ENCODE peak calls at places on chromosomes 4 and X, in four cellular contexts. U is right lobe of liver, Y is trophoblast cell, O is Panc1. X is an unnamed sample. For H3K4me1, the result is how much of the 10 kb centered on the place peaks cover.

GRCh38 chrX:18973527-18974192 is 10.3 kb downstream of the PHKA2 start:
- DNase-seq in U (no peak), Y (no peak), O (no peak), X (no peak)

GRCh38 chr4:42150653-42151567 is 1.5 kb downstream of the BEND4 start:
- DNase-seq in U (no peak), Y (no peak), O (no peak), X (no peak)

GRCh38 chr4:76666940-76667532 is 230.9 kb downstream of the SOWAHB start:
- DNase-seq in U (no peak), Y (no peak), O (no peak), X (no peak)

GRCh38 chr4:89308161-89308500 is 531 bp upstream of the GPRIN3 start:
- DNase-seq in U (no peak), Y (no peak), O (no peak), X (no peak)

GRCh38 chr4:126375462-126376054 is 1060.8 kb downstream of the FAT4 start:
- DNase-seq in U (no peak), Y (no peak), O (no peak), X (no peak)

GRCh38 chr4:39134674-39135073 is 47.7 kb upstream of the WDR19 start:
- DNase-seq in U (no peak), Y (no peak), O (no peak), X (no peak)

GRCh38 chr4:149549911-149550310 is 265.7 kb downstream of the IQCM start:
- DNase-seq in U (peak), Y (no peak), O (no peak), X (peak)

GRCh38 chr4:119730644-119730995 is 102.0 kb upstream of the PDE5A start:
- DNase-seq in U (no peak), Y (peak), O (no peak), X (no peak)

GRCh38 chrX:111100191-111100590 is 4.2 kb downstream of the PAK3 start:
- DNase-seq in U (no peak), Y (peak), O (no peak), X (no peak)

GRCh38 chrX:118904218-118904617 is 70.2 kb upstream of the LONRF3 start:
- DNase-seq in U (no peak), Y (no peak), O (no peak), X (no peak)

GRCh38 chrX:79138658-79139241 is 5.7 kb upstream of the GPR174 start:
- DNase-seq in U (no peak), Y (peak), O (no peak), X (no peak)

GRCh38 chr4:1459081-1459480 is 52.8 kb upstream of the NKX1-1 start:
- DNase-seq in U (no peak), Y (no peak), O (no peak), X (no peak)

GRCh38 chrX:34875204-34875603 is 67.4 kb upstream of the FAM47B start:
- DNase-seq in U (no peak), Y (no peak), O (peak), X (no peak)

GRCh38 chrX:68196939-68197791 is 236.1 kb downstream of the OPHN1 start:
- DNase-seq in U (peak), Y (peak), O (peak), X (peak)

GRCh38 chrX:39000802-39001201 is 199.5 kb downstream of the MID1IP1 start:
- DNase-seq in U (no peak), Y (no peak), O (no peak), X (no peak)

GRCh38 chr4:73662709-73663546 is 42.7 kb upstream of the RASSF6 start:
- DNase-seq in U (no peak), Y (peak), O (no peak), X (no peak)

GRCh38 chrX:78514852-78515251 is 144.3 kb downstream of the RTL3 start:
- DNase-seq in U (no peak), Y (no peak), O (no peak), X (peak)

GRCh38 chrX:128781506-128781905 is 729.3 kb upstream of the ACTRT1 start:
- DNase-seq in U (peak), Y (peak), O (no peak), X (peak)

GRCh38 chr4:60648774-60649173 is 551.4 kb upstream of the ADGRL3 start:
- DNase-seq in U (no peak), Y (peak), O (no peak), X (no peak)

GRCh38 chr4:663046-663437 is 11.0 kb downstream of the ATP5ME start:
- DNase-seq in U (no peak), Y (no peak), O (no peak), X (no peak)

GRCh38 chr4:5127556-5127955 is 76.3 kb downstream of the STK32B start:
- DNase-seq in U (no peak), Y (no peak), O (no peak), X (no peak)

GRCh38 chr4:73589261-73589847 is 30.9 kb downstream of the RASSF6 start:
- DNase-seq in U (no peak), Y (no peak), O (no peak), X (no peak)

GRCh38 chr4:137674066-137674465 is 141.8 kb upstream of the PCDH18 start:
- DNase-seq in U (no peak), Y (no peak), O (no peak), X (no peak)

GRCh38 chr4:176123710-176124407 is 58.2 kb downstream of the WDR17 start:
- DNase-seq in U (no peak), Y (peak), O (no peak), X (peak)

GRCh38 chrX:26522501-26522900 is 306.5 kb downstream of the MAGEB5 start:
- DNase-seq in U (no peak), Y (no peak), O (no peak), X (peak)

GRCh38 chr4:40251366-40251765 is 54.5 kb downstream of the RHOH start:
- DNase-seq in U (no peak), Y (no peak), O (no peak), X (no peak)

GRCh38 chr4:7828011-7828720 is 111.5 kb downstream of the AFAP1 start:
- DNase-seq in U (no peak), Y (no peak), O (no peak), X (no peak)

GRCh38 chr4:155569960-155570515 is 96.6 kb upstream of the GUCY1A1 start:
- DNase-seq in U (no peak), Y (no peak), O (no peak), X (no peak)

GRCh38 chr4:82715731-82716617 is 82.6 kb downstream of the SCD5 start:
- DNase-seq in U (no peak), Y (peak), O (no peak), X (no peak)

GRCh38 chr4:37540486-37540885 is 145.7 kb downstream of the RELL1 start:
- DNase-seq in U (no peak), Y (no peak), O (no peak), X (peak)

GRCh38 chr4:151753056-151753455 is 7.8 kb downstream of the GATB start:
- DNase-seq in U (no peak), Y (peak), O (no peak), X (no peak)

GRCh38 chrX:150704030-150704613 is 10.9 kb downstream of the MTMR1 start:
- DNase-seq in U (no peak), Y (peak), O (no peak), X (no peak)

GRCh38 chrX:36462142-36462541 is 542.6 kb downstream of the CFAP47 start:
- DNase-seq in U (no peak), Y (no peak), O (no peak), X (no peak)

GRCh38 chrX:84248226-84248625 is 60.2 kb upstream of the RPS6KA6 start:
- DNase-seq in U (no peak), Y (peak), O (no peak), X (no peak)

GRCh38 chr4:120869511-120870278 is 52.8 kb downstream of the PRDM5 start:
- DNase-seq in U (no peak), Y (no peak), O (no peak), X (no peak)

GRCh38 chr4:3767569-3768288 is 1.5 kb downstream of the ADRA2C start:
- DNase-seq in U (no peak), Y (peak), O (no peak), X (no peak)

GRCh38 chr4:3766207-3766790 is at the start of gene ADRA2C:
- DNase-seq in U (no peak), Y (no peak), O (no peak), X (no peak)

GRCh38 chr4:3765271-3766206 is 646 bp upstream of the ADRA2C start:
- DNase-seq in U (peak), Y (peak), O (no peak), X (no peak)

GRCh38 chr4:3768842-3769641 is 2.9 kb downstream of the ADRA2C start:
- DNase-seq in U (no peak), Y (no peak), O (no peak), X (no peak)

GRCh38 chr4:3766791-3767561 is 791 bp downstream of the ADRA2C start:
- DNase-seq in U (no peak), Y (no peak), O (no peak), X (no peak)
- H3K27ac ChIP-seq in U (no peak), Y (no peak), O (no peak), X (no peak)

DNA sequence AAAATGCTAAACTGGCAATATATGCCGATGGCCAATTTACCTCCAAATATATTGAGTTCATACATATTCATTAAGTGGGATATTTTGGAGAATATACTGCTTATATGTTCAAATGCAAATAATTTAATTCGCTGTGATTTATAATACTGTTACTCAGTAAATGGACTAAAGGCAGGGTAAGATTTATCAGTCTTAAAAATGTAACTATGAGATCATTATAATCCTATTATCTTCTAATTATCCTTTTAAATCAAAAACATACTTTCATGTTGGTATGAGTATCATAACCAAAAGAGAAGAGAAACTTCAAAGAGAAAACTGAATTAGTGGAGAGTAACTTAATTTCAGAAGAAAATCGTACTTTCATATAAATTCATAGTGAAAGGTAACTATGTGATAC is 44.6 kb downstream of the FAT4 start:
- DNase-seq in U (no peak), Y (no peak), O (no peak), X (no peak)
- H3K4me1 ChIP-seq in U (under half), Y (under half), O (under half), X (under half)

DNA sequence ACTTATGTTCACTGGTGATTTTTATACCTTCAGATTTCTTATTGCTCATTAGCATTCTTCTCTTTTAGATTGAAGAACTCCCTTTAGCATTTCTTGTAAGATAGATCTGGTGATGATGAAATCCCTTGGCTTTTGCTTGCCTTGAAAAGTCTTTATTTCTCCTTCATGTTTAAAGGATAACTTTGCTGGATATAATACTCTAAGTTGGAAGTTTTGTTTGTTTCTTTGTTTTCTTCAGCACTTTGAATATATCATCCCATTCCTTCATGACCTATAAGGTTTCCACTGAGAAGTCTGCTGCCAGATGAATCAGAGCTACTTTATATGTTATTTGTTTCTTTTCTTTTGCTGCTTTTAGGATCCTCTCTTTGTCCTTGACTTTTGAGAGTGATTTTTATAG is 18.5 kb downstream of the CC2D2A start:
- DNase-seq in U (no peak), Y (no peak), O (no peak), X (no peak)
- H3K27ac ChIP-seq in U (no peak), Y (no peak), O (no peak), X (no peak)

DNA sequence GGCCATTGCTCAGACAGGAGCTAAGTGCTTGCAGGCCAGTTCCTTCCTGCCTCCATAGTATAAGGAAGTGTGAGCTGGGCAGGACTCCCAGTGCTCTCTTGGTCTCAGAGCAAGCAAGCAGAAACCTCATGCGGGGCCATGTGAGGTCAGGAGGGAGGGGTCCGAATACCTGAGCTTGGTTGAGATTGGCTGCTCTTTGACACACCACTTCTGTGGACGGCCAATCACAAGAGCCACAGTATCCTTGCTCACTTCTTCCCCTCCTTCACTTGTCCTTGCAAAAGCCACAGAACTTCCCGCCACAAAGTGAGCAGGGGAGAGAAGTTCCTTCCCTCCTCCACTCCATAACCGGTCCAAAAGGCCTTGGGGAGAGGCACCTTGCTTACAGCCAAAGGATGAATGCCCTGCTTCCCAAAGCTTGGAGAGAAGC is 56.7 kb downstream of the PRPS1 start:
- DNase-seq in U (peak), Y (peak), O (no peak), X (no peak)
- H3K4me1 ChIP-seq in U (under half), Y (under half), O (under half), X (under half)

DNA sequence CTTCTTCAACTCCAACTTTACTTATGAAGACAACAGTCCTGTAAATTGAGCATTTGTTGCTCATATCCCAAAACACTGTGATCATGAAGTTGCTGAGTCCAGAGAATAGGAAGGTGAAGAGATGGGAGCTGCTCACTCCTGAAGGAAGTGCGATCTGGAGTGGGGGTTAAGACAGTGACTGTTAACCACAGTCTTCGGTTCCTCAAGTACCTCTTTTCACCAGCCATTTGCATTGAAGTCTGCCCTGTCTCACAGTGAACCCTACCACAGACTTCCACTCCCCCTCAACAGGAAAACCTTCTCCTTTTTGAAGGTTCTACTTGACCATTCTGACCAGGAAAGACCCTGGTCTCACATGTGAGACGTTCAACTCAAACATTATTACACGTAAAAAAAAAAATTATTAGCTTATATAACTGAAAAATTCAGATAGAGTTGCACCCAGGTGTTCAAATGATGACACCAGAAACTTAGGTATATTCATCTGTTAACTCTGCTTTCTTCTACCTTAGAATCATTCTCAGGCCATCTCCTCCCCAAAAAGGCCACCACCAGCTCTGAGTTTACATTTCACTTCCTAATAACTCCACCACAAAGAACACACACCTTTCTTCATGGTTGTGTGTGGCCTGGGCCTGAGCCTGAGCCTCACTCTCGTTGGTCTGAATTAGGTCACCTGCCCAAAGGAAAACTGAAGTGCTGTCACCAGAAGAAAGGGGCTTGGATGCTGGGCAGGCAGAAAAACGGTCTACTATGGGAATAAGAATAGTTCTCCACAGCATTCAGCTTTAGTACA is 199.2 kb downstream of the DCTD start:
- DNase-seq in U (no peak), Y (no peak), O (no peak), X (no peak)
- H3K27ac ChIP-seq in U (no peak), Y (no peak), O (no peak), X (no peak)

GRCh38 chr4:67555447-67555846 is 3.1 kb upstream of the STAP1 start:
- DNase-seq in U (no peak), Y (no peak), O (no peak), X (no peak)
- H3K4me1 ChIP-seq in U (under half), Y (under half), O (under half), X (under half)

GRCh38 chrX:136780738-136781137 is at the start of gene ARHGEF6:
- DNase-seq in U (no peak), Y (no peak), O (no peak), X (no peak)

GRCh38 chrX:136779346-136779781 is 1.4 kb downstream of the ARHGEF6 start:
- DNase-seq in U (no peak), Y (no peak), O (no peak), X (no peak)

GRCh38 chrX:136778914-136779313 is 1.8 kb downstream of the ARHGEF6 start:
- DNase-seq in U (no peak), Y (no peak), O (no peak), X (no peak)

GRCh38 chrX:136781180-136781797 is 557 bp upstream of the ARHGEF6 start:
- DNase-seq in U (no peak), Y (peak), O (no peak), X (no peak)

GRCh38 chrX:136780241-136780640 is 491 bp downstream of the ARHGEF6 start:
- DNase-seq in U (no peak), Y (no peak), O (no peak), X (no peak)
- H3K27ac ChIP-seq in U (peak), Y (no peak), O (peak), X (no peak)

GRCh38 chr4:10154241-10154640 is 37.6 kb upstream of the WDR1 start:
- DNase-seq in U (no peak), Y (no peak), O (no peak), X (no peak)
- H3K4me1 ChIP-seq in U (under half), Y (under half), O (under half), X (under half)

GRCh38 chrX:14832151-14832550 is 40.7 kb downstream of the FANCB start:
- DNase-seq in U (no peak), Y (no peak), O (no peak), X (no peak)
- H3K27ac ChIP-seq in U (no peak), Y (no peak), O (no peak), X (no peak)

GRCh38 chr4:101022151-101023024 is 324.9 kb downstream of the PPP3CA start:
- DNase-seq in U (no peak), Y (peak), O (no peak), X (no peak)

GRCh38 chr4:101019313-101019712 is 328.0 kb downstream of the PPP3CA start:
- DNase-seq in U (no peak), Y (no peak), O (no peak), X (no peak)

GRCh38 chr4:101020956-101021355 is 326.4 kb downstream of the PPP3CA start:
- DNase-seq in U (no peak), Y (no peak), O (peak), X (no peak)

GRCh38 chr4:101019941-101020401 is 327.4 kb downstream of the PPP3CA start:
- DNase-seq in U (no peak), Y (no peak), O (no peak), X (no peak)

DNA sequence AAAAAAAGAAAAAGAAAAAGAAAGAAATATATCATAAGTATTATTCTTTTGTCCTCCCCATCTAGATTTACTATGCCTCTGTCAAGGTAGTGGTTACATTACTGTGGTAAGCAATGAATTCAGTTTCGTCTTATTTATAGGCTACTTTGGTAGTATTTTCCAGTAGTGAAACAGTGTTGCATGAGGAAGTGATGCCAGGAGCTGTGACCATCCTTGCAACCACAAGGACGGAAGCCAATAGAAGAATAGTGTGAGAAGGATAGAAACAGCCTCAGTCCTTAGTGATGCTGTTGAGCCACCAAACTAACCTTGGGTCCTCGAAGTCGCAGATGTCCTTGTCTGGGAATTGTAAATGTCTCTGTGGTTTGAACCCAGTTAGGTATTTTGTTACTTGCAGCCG is 328.5 kb downstream of the PPP3CA start:
- DNase-seq in U (no peak), Y (no peak), O (no peak), X (no peak)
- H3K4me1 ChIP-seq in U (under half), Y (under half), O (under half), X (under half)